ENCODE peak calls at places on chromosomes 2 and 18, in five cellular contexts. One of them, this sample, is unnamed.

GRCh38 chr2:151030663-151031230 is 230.9 kb downstream of the RBM43 start:
- ATAC-seq in thoracic aorta: no peak
- ATAC-seq in CD4-positive, alpha-beta T cell: no peak
- ATAC-seq in right cardiac atrium: no peak
- ATAC-seq in naive thymus-derived CD8-positive, alpha-beta T cell: no peak
- ATAC-seq in this sample: no peak

GRCh38 chr18:68992719-68993482 is 195.0 kb downstream of the CCDC102B start:
- ATAC-seq in right cardiac atrium: no peak
- ATAC-seq in naive thymus-derived CD8-positive, alpha-beta T cell: no peak
- ATAC-seq in CD4-positive, alpha-beta T cell: no peak
- ATAC-seq in thoracic aorta: no peak
- ATAC-seq in this sample: no peak

GRCh38 chr18:74951165-74951760 is 257.7 kb downstream of the PTGR3 start:
- ATAC-seq in thoracic aorta: peak
- ATAC-seq in naive thymus-derived CD8-positive, alpha-beta T cell: peak
- ATAC-seq in CD4-positive, alpha-beta T cell: peak
- ATAC-seq in right cardiac atrium: peak
- ATAC-seq in this sample: peak

GRCh38 chr2:40130251-40130994 is 321.5 kb downstream of the SLC8A1 start:
- ATAC-seq in CD4-positive, alpha-beta T cell: no peak
- ATAC-seq in thoracic aorta: no peak
- ATAC-seq in naive thymus-derived CD8-positive, alpha-beta T cell: no peak
- ATAC-seq in right cardiac atrium: peak
- ATAC-seq in this sample: no peak

GRCh38 chr2:96808176-96808837 is 7.8 kb upstream of the CNNM3 start:
- ATAC-seq in thoracic aorta: no peak
- ATAC-seq in naive thymus-derived CD8-positive, alpha-beta T cell: no peak
- ATAC-seq in CD4-positive, alpha-beta T cell: no peak
- ATAC-seq in right cardiac atrium: peak
- ATAC-seq in this sample: no peak

GRCh38 chr2:168661404-168661869 is 141.0 kb upstream of the NOSTRIN start:
- ATAC-seq in naive thymus-derived CD8-positive, alpha-beta T cell: no peak
- ATAC-seq in thoracic aorta: no peak
- ATAC-seq in right cardiac atrium: no peak
- ATAC-seq in CD4-positive, alpha-beta T cell: no peak
- ATAC-seq in this sample: no peak

GRCh38 chr2:202071107-202071506 is 1.9 kb upstream of the KIAA2012 start:
- ATAC-seq in thoracic aorta: no peak
- ATAC-seq in naive thymus-derived CD8-positive, alpha-beta T cell: no peak
- ATAC-seq in right cardiac atrium: no peak
- ATAC-seq in CD4-positive, alpha-beta T cell: no peak
- ATAC-seq in this sample: no peak

GRCh38 chr18:55763298-55763697 is 175.3 kb upstream of the TCF4 start:
- ATAC-seq in right cardiac atrium: no peak
- ATAC-seq in thoracic aorta: no peak
- ATAC-seq in CD4-positive, alpha-beta T cell: no peak
- ATAC-seq in naive thymus-derived CD8-positive, alpha-beta T cell: no peak
- ATAC-seq in this sample: no peak

GRCh38 chr2:176826356-176826755 is 386.2 kb upstream of the HNRNPA3 start:
- ATAC-seq in thoracic aorta: no peak
- ATAC-seq in CD4-positive, alpha-beta T cell: peak
- ATAC-seq in naive thymus-derived CD8-positive, alpha-beta T cell: peak
- ATAC-seq in right cardiac atrium: no peak
- ATAC-seq in this sample: no peak

GRCh38 chr2:102839668-102840388 is 78.0 kb downstream of the TMEM182 start:
- ATAC-seq in CD4-positive, alpha-beta T cell: no peak
- ATAC-seq in naive thymus-derived CD8-positive, alpha-beta T cell: no peak
- ATAC-seq in thoracic aorta: no peak
- ATAC-seq in right cardiac atrium: no peak
- ATAC-seq in this sample: no peak

GRCh38 chr2:53217250-53217649 is 550.4 kb upstream of the CHAC2 start:
- ATAC-seq in CD4-positive, alpha-beta T cell: no peak
- ATAC-seq in naive thymus-derived CD8-positive, alpha-beta T cell: no peak
- ATAC-seq in thoracic aorta: no peak
- ATAC-seq in right cardiac atrium: no peak
- ATAC-seq in this sample: no peak

GRCh38 chr2:68516051-68516771 is 48.8 kb downstream of the APLF start:
- ATAC-seq in CD4-positive, alpha-beta T cell: peak
- ATAC-seq in thoracic aorta: no peak
- ATAC-seq in right cardiac atrium: no peak
- ATAC-seq in naive thymus-derived CD8-positive, alpha-beta T cell: peak
- ATAC-seq in this sample: no peak

GRCh38 chr18:4203525-4203924 is 251.6 kb downstream of the DLGAP1 start:
- ATAC-seq in thoracic aorta: no peak
- ATAC-seq in CD4-positive, alpha-beta T cell: no peak
- ATAC-seq in right cardiac atrium: no peak
- ATAC-seq in naive thymus-derived CD8-positive, alpha-beta T cell: no peak
- ATAC-seq in this sample: no peak

GRCh38 chr2:3035385-3036050 is 342.1 kb downstream of the EIPR1 start:
- ATAC-seq in CD4-positive, alpha-beta T cell: no peak
- ATAC-seq in thoracic aorta: no peak
- ATAC-seq in right cardiac atrium: no peak
- ATAC-seq in naive thymus-derived CD8-positive, alpha-beta T cell: no peak
- ATAC-seq in this sample: no peak

GRCh38 chr2:32745191-32745590 is 117.3 kb downstream of the TTC27 start:
- ATAC-seq in thoracic aorta: no peak
- ATAC-seq in right cardiac atrium: no peak
- ATAC-seq in CD4-positive, alpha-beta T cell: no peak
- ATAC-seq in naive thymus-derived CD8-positive, alpha-beta T cell: no peak
- ATAC-seq in this sample: no peak

GRCh38 chr2:201465524-201465971 is 14.0 kb downstream of the STRADB start:
- ATAC-seq in CD4-positive, alpha-beta T cell: no peak
- ATAC-seq in thoracic aorta: no peak
- ATAC-seq in right cardiac atrium: peak
- ATAC-seq in naive thymus-derived CD8-positive, alpha-beta T cell: no peak
- ATAC-seq in this sample: no peak